ENCODE peak calls at places on chromosomes 12 and 14, in six cellular contexts. I is psoas muscle; X is HEK293T; P is activated gamma-delta T cell treated with anti-CD3 and anti-CD28 coated beads, Interleukin-2, amount 50 U/mL, for 16 hours; O is left cardiac atrium; Y is IMR-90. T is an unnamed sample.

GRCh38 chr14:23816371-23816770 is 137.2 kb upstream of the DHRS4 start:
- DNase-seq in O (no peak), I (no peak), P (no peak), Y (no peak), X (no peak), T (no peak)

GRCh38 chr12:80187660-80188090 is 88.3 kb downstream of the OTOGL start:
- DNase-seq in P (no peak), I (no peak), X (peak), O (peak), Y (peak), T (no peak)

GRCh38 chr14:74414380-74414779 is 11.6 kb downstream of the SYNDIG1L start:
- DNase-seq in I (no peak), O (no peak), X (peak), P (no peak), Y (no peak), T (no peak)

GRCh38 chr12:111211910-111212757 is 156.8 kb downstream of the PHETA1 start:
- DNase-seq in I (no peak), Y (no peak), O (no peak), P (no peak), X (peak), T (no peak)

GRCh38 chr12:106003297-106003696 is 135.5 kb downstream of the NUAK1 start:
- DNase-seq in I (no peak), P (no peak), X (no peak), O (no peak), Y (no peak), T (no peak)

GRCh38 chr12:50220357-50221061 is 53.3 kb upstream of the CERS5 start:
- DNase-seq in I (no peak), X (no peak), P (no peak), O (no peak), Y (peak), T (no peak)

GRCh38 chr12:26156201-26156871 is 31.5 kb upstream of the BHLHE41 start:
- DNase-seq in P (no peak), X (no peak), O (no peak), Y (no peak), I (no peak), T (no peak)

GRCh38 chr14:74062809-74063150 is 21.5 kb downstream of the ALDH6A1 start:
- DNase-seq in O (no peak), P (no peak), X (no peak), Y (peak), I (no peak), T (no peak)

GRCh38 chr14:100193417-100194357 is 34.2 kb upstream of the DEGS2 start:
- DNase-seq in X (no peak), P (no peak), I (no peak), Y (no peak), O (no peak), T (no peak)

GRCh38 chr14:96762650-96763049 is 34.5 kb upstream of the VRK1 start:
- DNase-seq in I (no peak), X (peak), O (no peak), P (no peak), Y (peak), T (no peak)

GRCh38 chr12:68450947-68451260 is 118.7 kb upstream of the MDM1 start:
- DNase-seq in P (no peak), O (no peak), Y (no peak), X (no peak), I (no peak), T (no peak)

GRCh38 chr12:48003226-48004038 is 844 bp downstream of the COL2A1 start:
- DNase-seq in Y (no peak), X (no peak), I (no peak), O (no peak), P (no peak), T (no peak)

GRCh38 chr12:9349888-9350885 is 142.0 kb upstream of the PZP start:
- DNase-seq in P (no peak), Y (no peak), O (no peak), X (no peak), I (no peak), T (no peak)

GRCh38 chr12:125243811-125244210 is 178.6 kb downstream of the AACS start:
- DNase-seq in I (no peak), O (no peak), Y (no peak), X (no peak), P (no peak), T (no peak)

GRCh38 chr14:92460541-92460915 is 53.1 kb upstream of the RIN3 start:
- DNase-seq in I (no peak), O (no peak), Y (no peak), X (no peak), P (no peak), T (no peak)

T was measured in NK-92 treated with Interleukin-12 subunit alpha and Interleukin-12 subunit beta, amount 100 ng/mL, for 24 hours.